ENCODE peak calls at places on chromosomes 12 and 14, in eight cellular contexts. C, P, V, F, Z, R, M and U are unnamed samples.

GRCh38 chr12:67025543-67026114 is 243.5 kb upstream of the CAND1 start:
- DNase-seq in C (no peak), P (no peak), V (peak; percentile 47), F (peak; percentile 35), Z (peak; percentile 33), R (peak; percentile 29), M (peak; percentile 25), U (peak; percentile 47)

GRCh38 chr14:52400846-52401245 is 86.7 kb downstream of the PTGER2 start:
- DNase-seq in C (no peak), P (no peak), V (no peak), F (no peak), Z (no peak), R (no peak), M (no peak), U (peak; percentile 45)

GRCh38 chr12:56905852-56906251 is 28.4 kb downstream of the SDR9C7 start:
- DNase-seq in C (no peak), P (no peak), V (no peak), F (no peak), Z (no peak), R (no peak), M (no peak), U (no peak)

GRCh38 chr12:7068240-7068993 is 7.9 kb downstream of the C1S start:
- DNase-seq in C (peak; percentile 48), P (no peak), V (no peak), F (no peak), Z (no peak), R (peak; percentile 81), M (no peak), U (no peak)

GRCh38 chr14:91419044-91419397 is 1.4 kb upstream of the CCDC88C start:
- DNase-seq in C (no peak), P (no peak), V (no peak), F (peak; percentile 24), Z (no peak), R (no peak), M (no peak), U (no peak)

GRCh38 chr14:56118611-56119181 is 485 bp downstream of the PELI2 start:
- DNase-seq in C (peak; percentile 41), P (peak; percentile 49), V (no peak), F (peak; percentile 44), Z (no peak), R (peak; percentile 18), M (peak; percentile 31), U (no peak)

GRCh38 chr12:104513681-104514080 is 56.9 kb downstream of the CHST11 start:
- DNase-seq in C (no peak), P (no peak), V (no peak), F (no peak), Z (no peak), R (no peak), M (no peak), U (no peak)

GRCh38 chr12:2354151-2354991 is 301.6 kb downstream of the CACNA1C start:
- DNase-seq in C (no peak), P (no peak), V (peak; percentile 31), F (no peak), Z (no peak), R (no peak), M (peak; percentile 16), U (peak; percentile 34)

GRCh38 chr12:121514184-121514742 is 66.6 kb downstream of the KDM2B start:
- DNase-seq in C (no peak), P (no peak), V (no peak), F (no peak), Z (no peak), R (no peak), M (no peak), U (peak; percentile 52)

GRCh38 chr14:90396342-90397339 is at the start of gene CALM1:
- DNase-seq in C (peak; percentile 95), P (peak; percentile 94), V (peak; percentile 93), F (peak; percentile 96), Z (peak; percentile 97), R (peak; percentile 97), M (peak; percentile 85), U (peak; percentile 99)

GRCh38 chr12:79260923-79261322 is 396.3 kb downstream of the SYT1 start:
- DNase-seq in C (no peak), P (no peak), V (no peak), F (no peak), Z (no peak), R (no peak), M (no peak), U (no peak)

GRCh38 chr14:73722581-73722980 is 8.4 kb upstream of the PNMA1 start:
- DNase-seq in C (no peak), P (no peak), V (no peak), F (no peak), Z (no peak), R (no peak), M (no peak), U (no peak)

GRCh38 chr12:17132336-17132735 is 526.4 kb upstream of the LMO3 start:
- DNase-seq in C (no peak), P (no peak), V (no peak), F (no peak), Z (no peak), R (no peak), M (no peak), U (no peak)

GRCh38 chr12:21697829-21698630 is 40.4 kb upstream of the LDHB start:
- DNase-seq in C (no peak), P (no peak), V (no peak), F (no peak), Z (no peak), R (peak; percentile 60), M (no peak), U (peak; percentile 20)

GRCh38 chr12:32270818-32271710 is 128.3 kb upstream of the FGD4 start:
- DNase-seq in C (no peak), P (no peak), V (peak; percentile 86), F (no peak), Z (no peak), R (peak; percentile 37), M (no peak), U (no peak)

GRCh38 chr12:56014205-56014604 is 6.6 kb upstream of the IKZF4 start:
- DNase-seq in C (no peak), P (no peak), V (no peak), F (no peak), Z (no peak), R (no peak), M (no peak), U (no peak)

GRCh38 chr12:64671682-64672081 is 61.4 kb downstream of the RASSF3 start:
- DNase-seq in C (no peak), P (no peak), V (no peak), F (no peak), Z (no peak), R (no peak), M (no peak), U (no peak)

GRCh38 chr12:64669270-64669842 is 59.1 kb downstream of the RASSF3 start:
- DNase-seq in C (peak; percentile 59), P (peak; percentile 69), V (peak; percentile 45), F (peak; percentile 73), Z (peak; percentile 38), R (peak; percentile 50), M (no peak), U (peak; percentile 88)

GRCh38 chr12:64672925-64673409 is 62.7 kb downstream of the RASSF3 start:
- DNase-seq in C (peak; percentile 49), P (peak; percentile 82), V (peak; percentile 67), F (peak; percentile 84), Z (peak; percentile 52), R (peak; percentile 68), M (no peak), U (no peak)

GRCh38 chr12:64670039-64670438 is 59.7 kb downstream of the RASSF3 start:
- DNase-seq in C (no peak), P (no peak), V (no peak), F (no peak), Z (no peak), R (no peak), M (no peak), U (peak; percentile 59)

DNA sequence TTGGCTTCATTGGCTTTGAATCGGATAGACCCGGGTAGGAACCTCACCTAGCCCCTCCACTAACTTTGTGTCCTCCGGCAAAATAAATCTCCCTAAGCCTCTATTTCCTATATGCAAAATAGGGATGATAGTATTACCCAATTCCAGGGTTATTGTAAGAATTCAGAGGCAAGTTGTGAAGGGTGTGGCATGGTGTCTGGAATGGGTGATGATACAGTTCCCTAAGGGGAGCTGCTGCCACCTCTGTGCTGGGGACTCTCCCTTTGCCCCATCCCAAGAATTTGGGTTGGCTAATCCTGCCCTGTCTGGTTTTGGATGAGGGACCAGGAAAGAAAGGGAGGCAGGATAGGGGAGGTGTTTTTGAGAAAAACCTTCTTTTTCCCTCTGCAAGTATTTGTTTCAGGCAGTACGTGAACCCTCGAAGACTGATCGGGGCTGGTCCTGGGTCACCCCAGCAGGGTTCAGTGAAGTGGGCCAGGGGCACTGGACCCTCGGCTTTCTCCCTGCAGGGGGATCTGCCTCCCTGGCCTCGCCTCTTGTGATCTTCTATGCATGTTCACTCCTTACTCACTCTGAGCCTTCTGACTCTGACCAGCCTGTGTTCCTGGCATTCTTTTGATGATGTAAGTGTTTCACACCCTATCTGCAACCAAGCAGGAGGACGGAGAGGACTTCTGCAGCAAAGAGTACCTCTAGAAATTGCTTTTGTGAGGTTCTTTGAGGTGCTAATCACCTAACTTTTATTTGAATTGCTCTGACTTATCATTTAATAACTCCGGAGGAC is 60.8 kb downstream of the RASSF3 start:
- DNase-seq in C (no peak), P (no peak), V (no peak), F (peak; percentile 54), Z (no peak), R (peak; percentile 71), M (no peak), U (no peak)
- H3K4me3 ChIP-seq in C (peak overlapping the region; percentile 1), P (no peak overlapping the region), V (no peak overlapping the region), F (no peak overlapping the region), Z (peak overlapping the region; percentile 57), R (no peak overlapping the region), M (no peak overlapping the region), U (no peak overlapping the region)

GRCh38 chr12:33609910-33610309 is 170.3 kb upstream of the SYT10 start:
- DNase-seq in C (no peak), P (no peak), V (no peak), F (no peak), Z (no peak), R (no peak), M (no peak), U (no peak)

DNA sequence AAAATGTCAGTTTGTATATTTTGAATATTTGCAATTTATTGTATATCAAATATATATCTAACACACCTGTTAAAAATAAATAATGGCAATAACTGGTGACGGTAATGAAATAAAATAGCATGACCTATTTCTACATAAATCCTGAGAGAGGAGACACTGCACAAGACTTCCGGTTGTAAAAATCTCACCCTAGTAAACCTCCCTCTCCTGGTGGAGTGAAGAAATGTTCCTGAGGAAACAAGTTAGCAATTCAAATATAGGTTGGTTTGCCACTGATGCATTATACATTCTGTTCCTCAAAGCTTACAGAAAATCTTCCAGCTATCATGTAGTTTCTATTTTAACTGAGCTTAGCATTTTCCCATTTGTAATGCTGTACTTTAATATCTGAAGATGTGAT is 166.2 kb upstream of the SYT10 start:
- DNase-seq in C (no peak), P (no peak), V (no peak), F (no peak), Z (no peak), R (peak; percentile 20), M (no peak), U (peak; percentile 14)
- TF ChIP-seq CTCF in C (peak; percentile 21), P (no peak), V (peak; percentile 62), F (peak; percentile 36), Z (no peak), R (peak; percentile 34), M (no peak), U (peak; percentile 19)

GRCh38 chr14:64541261-64541970 is 875 bp downstream of the HSPA2 start:
- DNase-seq in C (peak; percentile 23), P (peak; percentile 21), V (no peak), F (no peak), Z (no peak), R (no peak), M (no peak), U (peak; percentile 24)
- H3K4me3 ChIP-seq in C (peak overlapping the region; percentile 80), P (peak overlapping the region; percentile 65), V (no peak overlapping the region), F (peak overlapping the region; percentile 70), Z (peak overlapping the region; percentile 83), R (no peak overlapping the region), M (peak overlapping the region; percentile 64), U (no peak overlapping the region)

GRCh38 chr14:46661728-46662127 is 10.1 kb upstream of the RPL10L start:
- DNase-seq in C (no peak), P (no peak), V (no peak), F (no peak), Z (no peak), R (no peak), M (no peak), U (no peak)
- TF ChIP-seq CTCF in C (no peak), P (no peak), V (peak; percentile 22), F (no peak), Z (no peak), R (no peak), M (no peak), U (no peak)